ENCODE peak calls at places on chromosomes 12 and 14, in five cellular contexts. N is heart left ventricle, R is brain microvascular endothelial cell, U is right lobe of liver, J is colonic mucosa. F is an unnamed sample.

GRCh38 chr14:103561381-103562134 is 899 bp downstream of the BAG5 start:
- DNase-seq in U (peak), N (peak), R (peak), J (no peak), F (no peak)

GRCh38 chr14:29817767-29818166 is 109.9 kb downstream of the PRKD1 start:
- DNase-seq in N (no peak), J (no peak), R (no peak), U (no peak), F (no peak)

GRCh38 chr12:34595749-34596733 is 573.7 kb downstream of the ALG10 start:
- DNase-seq in R (no peak), J (no peak), N (peak), U (peak), F (no peak)

GRCh38 chr12:122909442-122910288 is 13.7 kb upstream of the VPS37B start:
- DNase-seq in J (no peak), N (no peak), R (no peak), U (no peak), F (no peak)

GRCh38 chr12:124044809-124045321 is 71.8 kb downstream of the ZNF664 start:
- DNase-seq in J (no peak), N (no peak), U (no peak), R (no peak), F (no peak)

GRCh38 chr14:68702578-68702977 is 90.3 kb downstream of the ZFP36L1 start:
- DNase-seq in J (no peak), N (no peak), R (no peak), U (no peak), F (no peak)

GRCh38 chr12:21502164-21502496 is 541 bp downstream of the GOLT1B start:
- DNase-seq in R (peak), N (no peak), J (peak), U (no peak), F (no peak)

GRCh38 chr14:22929848-22930364 is 730 bp upstream of the PRMT5 start:
- DNase-seq in N (no peak), J (no peak), U (no peak), R (no peak), F (no peak)

GRCh38 chr12:116525418-116526001 is 33.7 kb upstream of the MAP1LC3B2 start:
- DNase-seq in J (peak), U (peak), R (peak), N (no peak), F (peak)

GRCh38 chr12:132827763-132828703 is 636 bp downstream of the GOLGA3 start:
- DNase-seq in J (peak), R (peak), N (no peak), U (peak), F (peak)

GRCh38 chr12:12717586-12718381 is 616 bp downstream of the CDKN1B start:
- DNase-seq in U (peak), R (no peak), N (peak), J (peak), F (no peak)

GRCh38 chr12:57240069-57240921 is 10.7 kb downstream of the STAC3 start:
- DNase-seq in N (peak), U (no peak), R (no peak), J (no peak), F (no peak)

GRCh38 chr14:74763803-74764531 is 851 bp downstream of the YLPM1 start:
- DNase-seq in U (peak), N (no peak), J (peak), R (peak), F (peak)

GRCh38 chr12:109833307-109834189 is at the start of gene TRPV4:
- DNase-seq in U (no peak), J (no peak), N (peak), R (no peak), F (no peak)

GRCh38 chr12:112837629-112838191 is 46.2 kb downstream of the RPH3A start:
- DNase-seq in J (no peak), N (no peak), R (peak), U (no peak), F (peak)

GRCh38 chr12:67649165-67650126 is 901 bp downstream of the DYRK2 start:
- DNase-seq in R (no peak), U (peak), J (peak), N (peak), F (no peak)

GRCh38 chr12:55681142-55682077 is 26.3 kb downstream of the ITGA7 start:
- DNase-seq in J (peak), R (peak), U (peak), N (no peak), F (peak)
- H3K4me3 ChIP-seq in J (peak), R (peak), U (peak), N (peak), F (peak)

DNA sequence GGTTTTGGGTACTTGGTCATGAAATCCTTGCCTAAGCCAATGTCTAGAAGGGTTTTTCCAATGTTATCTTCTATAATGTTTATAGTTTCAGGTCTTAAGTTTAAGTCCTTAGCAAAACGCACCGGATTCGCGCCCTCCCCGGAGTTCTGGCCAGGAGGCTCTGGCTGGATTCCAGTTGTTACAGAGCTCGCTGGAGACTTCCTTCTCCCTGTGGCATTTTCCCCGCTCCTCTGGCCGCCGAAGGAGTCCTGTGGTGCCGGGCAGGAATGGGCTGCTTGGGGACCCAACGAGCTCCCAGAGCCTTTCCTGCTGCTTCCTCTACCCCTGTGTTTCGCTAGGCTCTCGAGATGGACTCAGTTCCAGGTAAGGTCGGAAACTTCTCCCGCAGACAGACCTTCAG is 335.9 kb downstream of the AEBP2 start:
- DNase-seq in N (no peak), J (no peak), U (no peak), R (no peak), F (no peak)
- TF ChIP-seq CTCF in N (no peak), J (no peak), U (no peak), R (no peak), F (no peak)

GRCh38 chr12:53759261-53759660 is 7.5 kb upstream of the CISTR start:
- DNase-seq in R (no peak), N (no peak), U (no peak), J (no peak), F (no peak)

GRCh38 chr12:53758081-53758769 is 6.4 kb upstream of the CISTR start:
- DNase-seq in N (no peak), R (no peak), U (no peak), J (no peak), F (no peak)

GRCh38 chr12:53755451-53756290 is 3.9 kb upstream of the CISTR start:
- DNase-seq in R (no peak), J (no peak), U (no peak), N (no peak), F (no peak)

GRCh38 chr12:53756300-53757094 is 4.7 kb upstream of the CISTR start:
- DNase-seq in N (no peak), J (no peak), U (no peak), R (no peak), F (no peak)

DNA sequence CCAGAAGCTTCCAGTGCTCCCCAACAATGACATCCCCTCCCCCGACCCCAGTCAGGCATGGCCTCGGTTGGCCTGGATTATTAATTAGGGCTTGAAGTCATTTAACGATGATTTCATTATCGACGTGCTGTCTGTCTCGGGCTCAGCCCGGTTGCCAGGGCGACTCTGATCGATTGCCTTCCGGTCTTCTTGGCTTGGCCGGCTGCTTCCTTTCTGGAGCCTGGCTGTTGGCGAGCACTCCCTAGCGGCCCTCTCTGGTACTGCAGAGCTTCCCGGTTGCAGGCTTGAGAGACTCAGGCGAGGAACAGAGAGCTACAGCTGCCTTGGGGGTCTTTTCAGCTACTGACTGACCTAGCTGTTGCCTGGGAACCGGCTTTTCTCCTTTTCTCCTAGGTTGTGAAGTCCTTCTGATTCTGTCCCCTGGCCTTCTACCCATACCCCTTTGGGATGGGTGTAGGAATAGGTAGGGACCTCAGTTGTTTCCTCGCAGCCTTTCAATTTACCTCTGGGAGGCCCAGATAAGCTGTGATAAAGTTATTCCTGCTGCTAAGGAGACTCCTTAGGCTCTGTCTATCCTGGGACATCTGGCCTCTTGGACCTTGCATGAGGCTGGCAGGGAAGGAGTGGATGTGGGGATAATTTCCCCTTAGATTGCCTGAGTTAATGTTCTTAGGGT is 5.5 kb upstream of the CISTR start:
- DNase-seq in U (peak), J (peak), N (peak), R (peak), F (no peak)
- H3K4me3 ChIP-seq in U (no peak), J (no peak), N (no peak), R (no peak), F (no peak)

GRCh38 chr14:34496679-34497513 is 34.9 kb upstream of the SPTSSA start:
- DNase-seq in N (peak), U (peak), R (peak), J (peak), F (peak)
- TF ChIP-seq CTCF in N (no peak), U (no peak), R (peak), J (no peak), F (peak)

F was measured in retinal pigment epithelial cell.